ENCODE peak calls at places on chromosomes 16 and 17, in five cellular contexts. One of them, this sample, is unnamed. For H3K36me3, the result is how much of the 10 kb centered on the place peaks cover.

GRCh38 chr17:77570565-77570898 is 388.0 kb upstream of the TNRC6C start:
- DNase-seq in thoracic aorta: no peak
- DNase-seq in naive thymus-derived CD4-positive, alpha-beta T cell: no peak
- DNase-seq in ascending aorta: no peak
- DNase-seq in SK-N-SH: no peak
- DNase-seq in this sample: no peak

GRCh38 chr16:3059041-3059722 is 6.3 kb upstream of the IL32 start:
- DNase-seq in ascending aorta: peak
- DNase-seq in naive thymus-derived CD4-positive, alpha-beta T cell: peak
- DNase-seq in thoracic aorta: peak
- DNase-seq in SK-N-SH: peak
- DNase-seq in this sample: peak

GRCh38 chr17:63516910-63517824 is 6.0 kb upstream of the KCNH6 start:
- DNase-seq in naive thymus-derived CD4-positive, alpha-beta T cell: no peak
- DNase-seq in SK-N-SH: no peak
- DNase-seq in thoracic aorta: no peak
- DNase-seq in ascending aorta: no peak
- DNase-seq in this sample: peak

GRCh38 chr17:55601874-55602364 is 90.7 kb upstream of the SMIM36 start:
- DNase-seq in thoracic aorta: no peak
- DNase-seq in ascending aorta: no peak
- DNase-seq in SK-N-SH: peak
- DNase-seq in naive thymus-derived CD4-positive, alpha-beta T cell: peak
- DNase-seq in this sample: peak

GRCh38 chr16:88015806-88016140 is 64.5 kb downstream of the BANP start:
- DNase-seq in thoracic aorta: no peak
- DNase-seq in ascending aorta: no peak
- DNase-seq in SK-N-SH: no peak
- DNase-seq in naive thymus-derived CD4-positive, alpha-beta T cell: no peak
- DNase-seq in this sample: no peak

GRCh38 chr16:50121721-50122445 is 31.2 kb upstream of the TENT4B start:
- DNase-seq in SK-N-SH: no peak
- DNase-seq in naive thymus-derived CD4-positive, alpha-beta T cell: peak
- DNase-seq in ascending aorta: no peak
- DNase-seq in thoracic aorta: no peak
- DNase-seq in this sample: no peak

GRCh38 chr17:1509255-1509943 is 7.0 kb downstream of the INPP5K start:
- DNase-seq in naive thymus-derived CD4-positive, alpha-beta T cell: no peak
- DNase-seq in SK-N-SH: no peak
- DNase-seq in thoracic aorta: no peak
- DNase-seq in ascending aorta: no peak
- DNase-seq in this sample: no peak

GRCh38 chr17:80800775-80801391 is 190.8 kb upstream of the CHMP6 start:
- DNase-seq in SK-N-SH: no peak
- DNase-seq in thoracic aorta: no peak
- DNase-seq in ascending aorta: no peak
- DNase-seq in naive thymus-derived CD4-positive, alpha-beta T cell: no peak
- DNase-seq in this sample: no peak

GRCh38 chr17:17724307-17724921 is 43.2 kb downstream of the RAI1 start:
- DNase-seq in SK-N-SH: peak
- DNase-seq in naive thymus-derived CD4-positive, alpha-beta T cell: no peak
- DNase-seq in thoracic aorta: no peak
- DNase-seq in ascending aorta: no peak
- DNase-seq in this sample: no peak

GRCh38 chr16:84593825-84594724 is 23.8 kb downstream of the COTL1 start:
- DNase-seq in SK-N-SH: peak
- DNase-seq in ascending aorta: peak
- DNase-seq in naive thymus-derived CD4-positive, alpha-beta T cell: peak
- DNase-seq in thoracic aorta: no peak
- DNase-seq in this sample: no peak

DNA sequence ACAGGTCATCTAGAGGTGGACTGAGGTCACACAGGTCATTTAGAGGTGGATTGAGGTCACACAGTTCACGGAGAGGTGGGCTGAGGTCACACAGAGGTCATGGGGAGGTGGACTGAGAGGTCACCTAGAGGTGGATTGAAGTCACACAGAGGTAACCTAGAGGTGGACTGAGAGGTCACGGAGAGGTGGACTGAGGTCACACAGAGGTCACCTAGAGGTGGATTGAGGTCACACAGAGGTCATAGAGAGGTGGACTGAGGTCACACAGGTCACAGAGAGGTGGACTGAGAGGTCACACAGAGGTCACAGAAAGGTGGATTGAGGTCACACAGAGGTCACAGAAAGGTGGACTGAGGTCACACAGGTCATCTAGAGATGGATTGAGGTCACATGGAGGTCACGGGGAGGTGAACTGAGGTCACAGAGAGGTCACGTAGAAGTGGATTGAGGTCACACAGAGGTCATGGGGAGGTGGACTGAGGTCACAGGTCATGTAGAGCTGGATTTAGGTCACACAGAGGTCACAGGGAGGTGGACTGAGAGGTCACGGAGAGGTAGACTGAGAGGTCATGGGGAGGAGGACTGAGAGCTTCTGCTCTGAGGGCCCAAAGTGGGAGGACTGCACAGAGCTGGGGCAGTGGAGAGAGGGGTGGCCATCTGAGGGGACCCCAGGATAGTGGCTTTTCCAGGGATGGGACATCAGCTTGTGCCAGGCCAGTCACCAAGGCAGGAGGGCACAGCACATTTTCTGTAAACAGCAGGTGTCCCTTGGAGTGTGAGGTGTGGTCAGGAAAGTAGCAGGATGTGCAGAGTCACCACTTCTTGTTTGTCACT is 26.4 kb upstream of the JPT2 start:
- DNase-seq in ascending aorta: no peak
- DNase-seq in SK-N-SH: peak
- DNase-seq in naive thymus-derived CD4-positive, alpha-beta T cell: no peak
- DNase-seq in thoracic aorta: no peak
- DNase-seq in this sample: peak
- H3K36me3 ChIP-seq in ascending aorta: half or more
- H3K36me3 ChIP-seq in SK-N-SH: under half
- H3K36me3 ChIP-seq in naive thymus-derived CD4-positive, alpha-beta T cell: under half
- H3K36me3 ChIP-seq in thoracic aorta: under half
- H3K36me3 ChIP-seq in this sample: under half

DNA sequence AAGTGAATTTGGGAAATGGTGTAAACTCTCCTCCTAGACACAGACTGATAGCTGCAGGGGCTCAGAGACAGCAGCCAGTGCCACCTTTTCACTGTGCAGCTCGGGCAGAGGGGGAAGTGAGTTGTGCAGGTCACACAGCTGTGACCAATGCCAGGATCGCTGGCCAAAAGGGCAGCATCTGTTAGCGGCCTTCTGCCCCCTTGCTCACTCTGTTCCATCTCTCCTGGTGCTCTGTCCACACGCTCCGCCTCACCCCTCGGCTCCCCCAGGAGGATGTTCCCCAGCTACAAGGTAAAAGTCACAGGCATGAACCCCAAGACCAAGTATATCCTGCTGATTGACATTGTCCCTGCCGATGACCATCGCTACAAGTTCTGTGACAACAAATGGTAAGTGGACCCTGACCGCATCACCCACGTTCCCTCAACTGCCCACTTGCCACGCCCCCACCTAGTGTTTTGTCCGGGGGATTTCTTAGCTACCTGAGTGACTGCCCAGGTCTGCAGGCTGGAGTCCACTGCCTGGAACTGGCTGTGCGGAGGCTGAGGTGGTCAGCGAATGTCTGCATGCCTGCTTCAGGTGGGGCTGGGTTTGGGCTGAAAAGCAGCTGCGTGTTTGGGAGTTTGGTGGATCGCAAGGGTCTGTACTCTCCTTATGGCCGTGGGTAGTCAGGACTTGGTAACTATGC is 13.5 kb downstream of the TBX4 start:
- DNase-seq in ascending aorta: no peak
- DNase-seq in thoracic aorta: no peak
- DNase-seq in SK-N-SH: no peak
- DNase-seq in naive thymus-derived CD4-positive, alpha-beta T cell: no peak
- DNase-seq in this sample: no peak
- H3K36me3 ChIP-seq in ascending aorta: under half
- H3K36me3 ChIP-seq in thoracic aorta: under half
- H3K36me3 ChIP-seq in SK-N-SH: under half
- H3K36me3 ChIP-seq in naive thymus-derived CD4-positive, alpha-beta T cell: under half
- H3K36me3 ChIP-seq in this sample: under half

GRCh38 chr16:57082664-57083063 is 9.7 kb upstream of the CPNE2 start:
- DNase-seq in thoracic aorta: no peak
- DNase-seq in naive thymus-derived CD4-positive, alpha-beta T cell: no peak
- DNase-seq in ascending aorta: no peak
- DNase-seq in SK-N-SH: no peak
- DNase-seq in this sample: no peak

GRCh38 chr16:57083469-57083868 is 8.9 kb upstream of the CPNE2 start:
- DNase-seq in ascending aorta: no peak
- DNase-seq in naive thymus-derived CD4-positive, alpha-beta T cell: no peak
- DNase-seq in thoracic aorta: no peak
- DNase-seq in SK-N-SH: no peak
- DNase-seq in this sample: no peak

GRCh38 chr16:57081744-57082143 is 10.6 kb upstream of the CPNE2 start:
- DNase-seq in SK-N-SH: no peak
- DNase-seq in ascending aorta: no peak
- DNase-seq in naive thymus-derived CD4-positive, alpha-beta T cell: no peak
- DNase-seq in thoracic aorta: no peak
- DNase-seq in this sample: no peak

GRCh38 chr16:57071840-57072541 is 20.4 kb upstream of the CPNE2 start:
- DNase-seq in ascending aorta: no peak
- DNase-seq in SK-N-SH: no peak
- DNase-seq in thoracic aorta: no peak
- DNase-seq in naive thymus-derived CD4-positive, alpha-beta T cell: no peak
- DNase-seq in this sample: peak

GRCh38 chr16:57077714-57078113 is 14.7 kb upstream of the CPNE2 start:
- DNase-seq in SK-N-SH: no peak
- DNase-seq in naive thymus-derived CD4-positive, alpha-beta T cell: no peak
- DNase-seq in thoracic aorta: no peak
- DNase-seq in ascending aorta: no peak
- DNase-seq in this sample: no peak
- H3K36me3 ChIP-seq in SK-N-SH: under half
- H3K36me3 ChIP-seq in naive thymus-derived CD4-positive, alpha-beta T cell: under half
- H3K36me3 ChIP-seq in thoracic aorta: under half
- H3K36me3 ChIP-seq in ascending aorta: under half
- H3K36me3 ChIP-seq in this sample: under half

DNA sequence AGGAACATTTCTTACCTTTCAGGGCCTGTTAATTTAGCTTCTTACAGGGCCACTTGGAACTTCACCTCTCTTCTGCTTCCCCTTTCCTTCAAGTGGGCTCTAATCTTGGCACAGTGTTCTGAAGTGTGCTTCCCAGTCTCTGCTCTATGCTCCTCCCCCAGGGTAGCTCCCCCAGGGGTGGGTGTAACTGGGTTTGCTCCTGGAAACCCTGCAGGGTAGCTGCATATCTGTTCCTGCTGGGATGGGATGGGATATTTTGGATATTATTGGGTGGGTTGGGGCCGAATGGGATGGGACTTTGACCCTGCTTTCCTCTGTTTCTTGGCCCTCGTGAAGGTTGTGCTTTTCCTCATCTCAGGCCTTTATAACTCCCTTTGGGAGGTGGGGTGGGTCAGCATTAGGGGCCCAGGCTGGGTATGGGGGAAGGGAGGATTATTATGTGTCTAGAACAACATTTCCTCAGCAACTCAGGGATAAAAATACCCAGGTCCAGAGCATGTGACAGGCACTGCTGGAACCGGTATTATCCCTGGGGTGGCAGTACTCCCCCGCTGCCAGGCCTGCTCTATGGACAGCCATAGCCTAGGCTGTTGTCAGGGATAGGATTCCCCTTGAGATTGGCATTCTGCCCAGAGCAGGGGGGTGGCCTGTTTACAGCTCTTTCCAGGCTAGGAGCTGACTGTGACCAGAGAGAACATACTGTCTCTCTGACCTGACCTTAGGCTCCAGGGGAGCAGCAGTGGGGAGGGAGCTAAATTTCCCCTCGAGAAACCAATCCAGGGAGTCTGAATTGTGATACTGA is 5.0 kb downstream of the NFE2L1 start:
- DNase-seq in thoracic aorta: peak
- DNase-seq in SK-N-SH: peak
- DNase-seq in naive thymus-derived CD4-positive, alpha-beta T cell: no peak
- DNase-seq in ascending aorta: peak
- DNase-seq in this sample: no peak
- H3K36me3 ChIP-seq in thoracic aorta: under half
- H3K36me3 ChIP-seq in SK-N-SH: under half
- H3K36me3 ChIP-seq in naive thymus-derived CD4-positive, alpha-beta T cell: under half
- H3K36me3 ChIP-seq in ascending aorta: under half
- H3K36me3 ChIP-seq in this sample: half or more

GRCh38 chr16:57043248-57043647 is 49.1 kb upstream of the CPNE2 start:
- DNase-seq in thoracic aorta: no peak
- DNase-seq in naive thymus-derived CD4-positive, alpha-beta T cell: no peak
- DNase-seq in ascending aorta: no peak
- DNase-seq in SK-N-SH: no peak
- DNase-seq in this sample: no peak
- H3K36me3 ChIP-seq in thoracic aorta: under half
- H3K36me3 ChIP-seq in naive thymus-derived CD4-positive, alpha-beta T cell: under half
- H3K36me3 ChIP-seq in ascending aorta: under half
- H3K36me3 ChIP-seq in SK-N-SH: under half
- H3K36me3 ChIP-seq in this sample: under half

DNA sequence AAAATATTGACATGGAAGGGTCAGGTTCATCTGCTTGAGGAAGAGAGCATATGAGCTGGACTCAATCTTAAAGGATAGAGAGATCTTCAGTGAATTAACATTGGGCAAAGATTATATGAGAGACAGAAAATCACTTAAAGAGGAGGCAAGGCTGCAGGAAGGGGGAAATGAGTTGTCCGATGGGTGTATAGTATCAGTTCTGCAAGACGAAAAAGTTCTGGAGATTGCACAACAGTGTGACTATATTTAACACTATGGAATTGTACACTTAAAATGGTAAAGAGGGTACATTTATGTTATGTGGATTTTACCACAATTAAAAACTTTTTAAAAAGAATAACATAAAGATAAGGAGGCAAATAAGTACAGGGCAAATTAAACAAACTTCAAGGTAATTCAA is 80.7 kb downstream of the HELZ start:
- DNase-seq in thoracic aorta: no peak
- DNase-seq in ascending aorta: no peak
- DNase-seq in naive thymus-derived CD4-positive, alpha-beta T cell: no peak
- DNase-seq in SK-N-SH: no peak
- DNase-seq in this sample: no peak
- H3K36me3 ChIP-seq in thoracic aorta: under half
- H3K36me3 ChIP-seq in ascending aorta: under half
- H3K36me3 ChIP-seq in naive thymus-derived CD4-positive, alpha-beta T cell: under half
- H3K36me3 ChIP-seq in SK-N-SH: half or more
- H3K36me3 ChIP-seq in this sample: under half